ENCODE peak calls at places on chromosomes 6 and 20, in nine cellular contexts. U is HFF-Myc; M is NCI-H510A treated with DMSO at 0.1 percent for 48 hours; V is thoracic aorta; B is T-helper 9 cell; A is stimulated activated CD4-positive, alpha-beta T cell treated with anti-CD3 and anti-CD28 coated beads, Interleukin-2, amount 100 ng/mL, for 48 hours; P is epithelial cell of esophagus; L is AG09319; K is fibroblast of lung. F is an unnamed sample.

GRCh38 chr6:35731414-35731735 is 5.5 kb upstream of the ARMC12 start:
- DNase-seq in M (peak), U (no peak), A (peak), V (peak), P (peak), B (peak), K (peak), L (no peak), F (peak)

GRCh38 chr20:12748359-12748994 is 260.3 kb upstream of the SPTLC3 start:
- DNase-seq in K (no peak), B (no peak), P (no peak), M (no peak), U (no peak), A (no peak), L (no peak), V (no peak), F (no peak)

GRCh38 chr6:971981-972640 is 279.2 kb upstream of the EXOC2 start:
- DNase-seq in P (peak), A (no peak), M (no peak), U (peak), K (no peak), L (no peak), V (no peak), B (no peak), F (no peak)

GRCh38 chr6:85451586-85452306 is 1.9 kb downstream of the NT5E start:
- DNase-seq in A (no peak), B (no peak), U (no peak), P (no peak), M (no peak), L (no peak), V (no peak), K (no peak), F (no peak)

GRCh38 chr6:43724914-43725642 is 37.5 kb upstream of the MRPS18A start:
- DNase-seq in V (no peak), M (peak), K (peak), A (peak), L (peak), U (peak), P (peak), B (peak), F (peak)

GRCh38 chr6:2055143-2055542 is 190.3 kb downstream of the GMDS start:
- DNase-seq in A (no peak), M (no peak), B (no peak), L (no peak), K (no peak), P (no peak), U (no peak), V (no peak), F (no peak)

GRCh38 chr20:58518896-58519593 is 3.8 kb upstream of the APCDD1L start:
- DNase-seq in L (no peak), U (no peak), A (no peak), K (no peak), P (no peak), B (no peak), M (no peak), V (no peak), F (no peak)

GRCh38 chr6:43506667-43507471 is 3.3 kb downstream of the LRRC73 start:
- DNase-seq in B (peak), M (peak), A (peak), P (peak), L (peak), K (peak), U (peak), V (no peak), F (peak)

GRCh38 chr6:56087421-56087820 is 160.0 kb downstream of the COL21A1 start:
- DNase-seq in M (no peak), V (no peak), A (no peak), B (no peak), K (peak), P (no peak), L (no peak), U (no peak), F (no peak)

GRCh38 chr6:165118736-165119135 is 190.7 kb downstream of the C6orf118 start:
- DNase-seq in P (peak), V (no peak), A (no peak), L (no peak), K (no peak), U (no peak), B (no peak), M (no peak), F (no peak)

GRCh38 chr20:32333181-32333987 is 24.7 kb upstream of the ASXL1 start:
- DNase-seq in M (no peak), U (no peak), B (no peak), A (no peak), K (no peak), L (no peak), V (no peak), P (no peak), F (no peak)

GRCh38 chr6:30615219-30615957 is 1.7 kb downstream of the PPP1R10 start:
- DNase-seq in M (peak), P (peak), A (no peak), U (no peak), V (no peak), K (peak), L (peak), B (no peak), F (no peak)

GRCh38 chr6:14380421-14380820 is 262.8 kb downstream of the CD83 start:
- DNase-seq in K (no peak), U (no peak), L (no peak), P (peak), B (no peak), V (no peak), A (no peak), M (peak), F (no peak)

GRCh38 chr6:166341464-166341863 is 881 bp downstream of the SFT2D1 start:
- DNase-seq in L (no peak), U (no peak), M (no peak), B (no peak), K (no peak), P (no peak), A (no peak), V (no peak), F (no peak)

GRCh38 chr6:166554316-166554715 is 32.2 kb downstream of the RAMACL start:
- DNase-seq in B (no peak), U (no peak), P (no peak), M (no peak), V (no peak), A (no peak), K (no peak), L (no peak), F (no peak)

GRCh38 chr20:32332614-32333013 is 25.5 kb upstream of the ASXL1 start:
- DNase-seq in P (peak), K (peak), M (no peak), V (no peak), U (no peak), L (no peak), B (no peak), A (no peak), F (no peak)